ENCODE peak calls at places on chromosome X, in six cellular contexts. G is K562, U is HCT116, I is upper lobe of left lung, D is GM12878, V is HepG2. P is an unnamed sample.

GRCh38 chrX:7109838-7110793 is 37.4 kb upstream of the STS start:
- ATAC-seq in G (no peak), U (no peak), I (no peak), D (peak; percentile 78), V (no peak), P (no peak)

GRCh38 chrX:136130931-136131843 is 16.1 kb upstream of the FHL1 start:
- ATAC-seq in G (peak; percentile 86), U (peak; percentile 75), I (no peak), D (no peak), V (peak; percentile 40), P (peak; percentile 74)

GRCh38 chrX:85851418-85851817 is 195.9 kb downstream of the CHM start:
- ATAC-seq in G (peak; percentile 64), U (peak; percentile 63), I (no peak), D (peak; percentile 70), V (peak; percentile 89), P (no peak)

GRCh38 chrX:134732676-134733075 is 74.4 kb upstream of the PLAC1 start:
- ATAC-seq in G (no peak), U (no peak), I (no peak), D (no peak), V (no peak), P (no peak)

GRCh38 chrX:150517303-150517896 is 51.0 kb upstream of the MTM1 start:
- ATAC-seq in G (no peak), U (no peak), I (no peak), D (no peak), V (no peak), P (peak; percentile 50)

GRCh38 chrX:40049084-40049641 is 48.6 kb downstream of the BCOR start:
- ATAC-seq in G (peak; percentile 47), U (peak; percentile 31), I (no peak), D (no peak), V (peak; percentile 26), P (no peak)

GRCh38 chrX:105314468-105314867 is 94.0 kb upstream of the TEX13A start:
- ATAC-seq in G (no peak), U (no peak), I (no peak), D (no peak), V (no peak), P (no peak)

GRCh38 chrX:4909245-4909830 is 1195.9 kb upstream of the PRKX start:
- ATAC-seq in G (no peak), U (no peak), I (no peak), D (no peak), V (no peak), P (no peak)

GRCh38 chrX:1306909-1307625 is 29.5 kb upstream of the IL3RA start:
- ATAC-seq in G (no peak), U (no peak), I (no peak), D (no peak), V (peak; percentile 60), P (no peak)

GRCh38 chrX:13357925-13358324 is 38.1 kb upstream of the ATXN3L start:
- ATAC-seq in G (no peak), U (no peak), I (no peak), D (no peak), V (no peak), P (no peak)

GRCh38 chrX:30586516-30586915 is 8.9 kb upstream of the TASL start:
- ATAC-seq in G (no peak), U (no peak), I (no peak), D (no peak), V (no peak), P (no peak)

GRCh38 chrX:12891915-12892506 is 14.4 kb upstream of the TLR8 start:
- ATAC-seq in G (no peak), U (no peak), I (no peak), D (peak; percentile 64), V (no peak), P (no peak)

GRCh38 chrX:10945463-10945862 is 165.7 kb upstream of the HCCS start:
- ATAC-seq in G (no peak), U (no peak), I (no peak), D (no peak), V (no peak), P (no peak)

GRCh38 chrX:52576946-52577345 is 60.1 kb upstream of the XAGE1B start:
- ATAC-seq in G (no peak), U (no peak), I (no peak), D (no peak), V (no peak), P (no peak)

GRCh38 chrX:10414872-10415703 is 205.3 kb downstream of the MID1 start:
- ATAC-seq in G (no peak), U (no peak), I (no peak), D (no peak), V (no peak), P (no peak)

GRCh38 chrX:13283512-13283911 is 36.3 kb downstream of the ATXN3L start:
- ATAC-seq in G (peak; percentile 84), U (no peak), I (no peak), D (peak; percentile 74), V (no peak), P (no peak)

GRCh38 chrX:110317079-110317819 is 636 bp downstream of the AMMECR1 start:
- ATAC-seq in G (peak; percentile 53), U (peak; percentile 39), I (peak; percentile 54), D (peak; percentile 48), V (peak; percentile 66), P (peak; percentile 9)

GRCh38 chrX:110318664-110318968 is 731 bp upstream of the AMMECR1 start:
- ATAC-seq in G (peak; percentile 7), U (peak; percentile 53), I (peak; percentile 67), D (peak; percentile 33), V (peak; percentile 61), P (no peak)

GRCh38 chrX:110315541-110315940 is 2.3 kb downstream of the AMMECR1 start:
- ATAC-seq in G (peak; percentile 13), U (no peak), I (no peak), D (peak; percentile 47), V (no peak), P (no peak)

GRCh38 chrX:110316351-110317078 is 1.4 kb downstream of the AMMECR1 start:
- ATAC-seq in G (peak; percentile 7), U (no peak), I (no peak), D (no peak), V (peak; percentile 18), P (no peak)

GRCh38 chrX:110317820-110318663 is at the start of gene AMMECR1:
- ATAC-seq in G (peak; percentile 75), U (peak; percentile 84), I (peak; percentile 90), D (peak; percentile 73), V (peak; percentile 87), P (peak; percentile 95)
- TF ChIP-seq POLR2A in G (peak; percentile 85), U (peak; percentile 45), I (no peak), D (peak; percentile 91), V (peak; percentile 71), P (no peak)

DNA sequence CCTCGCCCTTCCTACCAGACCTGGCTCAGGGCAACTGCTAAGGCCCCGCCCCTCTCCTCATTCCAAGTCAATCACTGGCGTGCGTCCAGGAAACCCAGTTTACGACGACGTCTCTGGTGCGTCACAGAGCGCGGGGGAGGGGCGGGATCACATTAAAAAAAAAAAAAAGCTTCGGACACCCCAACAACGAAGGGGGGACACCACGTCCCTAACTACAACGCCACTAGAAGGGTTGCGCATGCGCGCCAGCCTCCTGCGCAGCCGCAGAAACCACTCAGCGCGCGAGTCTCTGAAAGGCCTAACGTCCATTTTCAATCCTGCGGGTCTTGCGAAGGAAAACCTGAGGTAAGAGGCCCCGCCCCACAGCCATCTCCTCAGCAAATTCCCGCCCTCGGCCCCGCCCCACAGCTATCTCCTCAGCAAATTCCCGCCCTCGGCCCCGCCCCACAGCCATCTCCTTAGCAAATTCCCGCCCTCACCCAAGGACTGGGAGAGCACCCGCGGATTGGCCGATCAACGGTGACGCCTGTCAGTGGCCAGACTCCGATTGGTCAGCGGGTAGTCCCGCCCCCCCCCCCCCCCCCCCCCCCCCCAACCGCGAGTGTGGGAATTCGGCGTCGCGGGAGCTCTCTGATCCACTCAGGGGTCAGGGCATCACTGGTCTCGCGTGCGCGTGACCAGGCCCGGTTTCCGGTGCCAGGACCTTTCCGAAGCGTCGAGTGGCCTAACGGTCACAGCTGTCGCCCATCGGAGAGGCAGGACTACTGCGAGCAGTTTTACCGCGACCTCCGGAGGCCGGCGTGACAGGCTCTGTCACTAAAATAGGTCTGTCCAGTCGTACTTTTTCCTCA is at the start of gene SCML1:
- ATAC-seq in G (peak; percentile 93), U (peak; percentile 95), I (peak; percentile 99), D (peak; percentile 79), V (peak; percentile 81), P (peak; percentile 95)
- TF ChIP-seq POLR2AphosphoS5 in G (no peak), U (no peak), I (peak; percentile 71), D (no peak), V (peak; percentile 40), P (peak; percentile 85)

DNA sequence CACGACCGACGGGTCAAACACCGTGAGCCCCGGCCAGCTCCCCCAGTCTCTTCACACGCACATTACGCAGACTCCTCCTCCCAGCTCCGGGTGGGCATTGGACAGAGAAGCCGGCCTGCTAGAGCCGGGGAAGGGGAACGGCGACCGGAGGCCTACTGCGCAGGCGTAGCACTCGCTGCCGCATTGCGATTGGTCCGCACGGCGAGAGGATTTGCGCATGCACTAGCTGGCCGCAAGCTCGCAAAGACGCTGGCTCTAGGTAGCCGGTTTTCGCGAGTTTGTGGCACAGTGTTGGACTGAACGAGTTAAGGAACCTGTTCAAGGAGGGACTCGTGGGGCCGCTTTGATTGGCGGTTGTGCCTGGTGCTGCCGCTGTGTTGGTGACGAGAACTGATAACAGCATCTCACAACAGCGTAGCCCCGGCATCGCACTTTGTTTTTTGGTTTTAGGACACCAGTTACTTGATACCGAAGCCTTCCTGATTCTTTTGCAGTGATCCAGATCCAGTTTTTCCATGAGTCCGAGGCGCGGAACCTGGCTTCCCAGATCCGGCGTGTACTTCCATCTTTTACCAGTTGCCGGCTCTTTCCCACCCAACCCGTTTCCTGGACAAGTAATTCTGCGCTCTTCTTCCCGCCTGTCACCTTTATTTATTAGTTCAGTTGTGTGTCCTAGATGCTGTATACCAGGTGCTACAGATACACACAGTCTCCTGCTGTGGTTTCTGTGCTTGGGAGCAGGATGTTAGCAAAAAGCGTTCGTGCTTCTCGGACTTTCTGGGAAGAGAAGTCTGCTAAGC is at the start of gene AIFM1:
- ATAC-seq in G (peak; percentile 92), U (peak; percentile 94), I (peak; percentile 97), D (peak; percentile 93), V (peak; percentile 98), P (peak; percentile 97)
- TF ChIP-seq POLR2A in G (peak; percentile 93), U (peak; percentile 66), I (peak; percentile 44), D (peak; percentile 84), V (peak; percentile 73), P (peak; percentile 48)

GRCh38 chrX:56563231-56564116 is at the start of gene UBQLN2:
- ATAC-seq in G (peak; percentile 93), U (peak; percentile 92), I (peak; percentile 92), D (peak; percentile 84), V (peak; percentile 92), P (peak; percentile 96)
- TF ChIP-seq POLR2AphosphoS5 in G (peak; percentile 52), U (peak; percentile 71), I (peak; percentile 53), D (peak; percentile 78), V (peak; percentile 60), P (peak; percentile 90)

GRCh38 chrX:23786268-23786815 is 3.4 kb downstream of the SAT1 start:
- ATAC-seq in G (no peak), U (no peak), I (no peak), D (no peak), V (no peak), P (no peak)
- TF ChIP-seq POLR2A in G (no peak), U (peak; percentile 21), I (peak; percentile 38), D (no peak), V (peak; percentile 32), P (no peak)

DNA sequence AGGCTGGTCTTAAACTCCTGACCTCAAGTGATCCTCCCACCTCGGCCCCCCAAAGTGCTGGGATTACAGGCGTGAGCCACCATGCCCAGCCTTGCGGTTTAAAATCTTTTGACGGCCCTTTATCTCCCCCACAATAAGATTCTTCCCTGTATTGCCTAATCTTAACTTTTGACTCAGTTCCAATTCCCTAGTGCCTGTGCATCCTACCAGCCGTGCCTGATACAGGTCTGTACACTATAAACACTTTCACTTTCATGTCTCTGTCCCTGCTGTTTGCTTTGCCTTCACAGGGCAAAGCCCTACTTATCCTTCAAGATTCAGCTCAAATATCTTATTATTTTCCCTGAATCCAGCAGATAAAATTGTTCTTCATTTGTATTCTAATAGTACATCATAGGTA is 74.6 kb downstream of the WDR44 start:
- ATAC-seq in G (no peak), U (no peak), I (no peak), D (peak; percentile 84), V (no peak), P (peak; percentile 48)
- TF ChIP-seq POLR2AphosphoS5 in G (no peak), U (no peak), I (no peak), D (no peak), V (no peak), P (no peak)